ENCODE peak calls at places on chromosomes 3 and 15, in four cellular contexts. J is psoas muscle, O is lung, T is mammary epithelial cell. R is an unnamed sample.

GRCh38 chr3:117443014-117443413 is 733.4 kb downstream of the TUSC7 start:
- DNase-seq in J (no peak), O (no peak), T (no peak), R (no peak)

GRCh38 chr3:95272791-95273190 is 1209.9 kb downstream of the NSUN3 start:
- DNase-seq in J (no peak), O (no peak), T (no peak), R (no peak)

GRCh38 chr15:52483712-52484111 is 45.0 kb downstream of the MYO5A start:
- DNase-seq in J (no peak), O (no peak), T (peak), R (peak)

GRCh38 chr15:71341811-71342550 is 226.7 kb downstream of the THSD4 start:
- DNase-seq in J (no peak), O (no peak), T (no peak), R (no peak)

GRCh38 chr3:13080591-13080990 is 7.4 kb upstream of the IQSEC1 start:
- DNase-seq in J (peak), O (no peak), T (no peak), R (no peak)

GRCh38 chr3:195182470-195182795 is 88.5 kb downstream of the XXYLT1 start:
- DNase-seq in J (no peak), O (no peak), T (no peak), R (peak)

GRCh38 chr3:186002884-186003472 is 65.2 kb upstream of the TRA2B start:
- DNase-seq in J (no peak), O (no peak), T (peak), R (no peak)

GRCh38 chr3:16671690-16672089 is 66.5 kb upstream of the DAZL start:
- DNase-seq in J (no peak), O (no peak), T (no peak), R (no peak)

GRCh38 chr15:48029656-48030055 is 91.1 kb upstream of the SLC24A5 start:
- DNase-seq in J (no peak), O (no peak), T (no peak), R (peak)

GRCh38 chr3:124780356-124780755 is 50.1 kb downstream of the UMPS start:
- DNase-seq in J (peak), O (no peak), T (no peak), R (peak)

GRCh38 chr3:195549931-195550519 is 6.9 kb upstream of the PPP1R2 start:
- DNase-seq in J (no peak), O (no peak), T (no peak), R (no peak)

GRCh38 chr3:78139166-78139565 is 1099.3 kb downstream of the ROBO2 start:
- DNase-seq in J (no peak), O (no peak), T (peak), R (peak)

GRCh38 chr3:69866988-69867720 is 127.9 kb downstream of the MITF start:
- DNase-seq in J (no peak), O (no peak), T (peak), R (peak)

GRCh38 chr3:134351421-134351820 is 22.8 kb downstream of the AMOTL2 start:
- DNase-seq in J (peak), O (no peak), T (no peak), R (no peak)

GRCh38 chr3:121883507-121883906 is 10.7 kb upstream of the SLC15A2 start:
- DNase-seq in J (no peak), O (no peak), T (peak), R (peak)

GRCh38 chr15:51641490-51642135 is 19.0 kb upstream of the DMXL2 start:
- DNase-seq in J (no peak), O (no peak), T (no peak), R (no peak)

GRCh38 chr3:134035836-134036235 is 6.1 kb upstream of the SLCO2A1 start:
- DNase-seq in J (no peak), O (no peak), T (no peak), R (no peak)

GRCh38 chr3:160434071-160434470 is 15.5 kb downstream of the TRIM59 start:
- DNase-seq in J (no peak), O (no peak), T (peak), R (peak)

GRCh38 chr3:112817271-112817670 is 29.4 kb downstream of the CD200R1L start:
- DNase-seq in J (no peak), O (no peak), T (no peak), R (no peak)

GRCh38 chr15:87489902-87490301 is 766.6 kb downstream of the NTRK3 start:
- DNase-seq in J (no peak), O (no peak), T (no peak), R (no peak)

GRCh38 chr3:123871946-123872345 is 12.2 kb downstream of the MYLK start:
- DNase-seq in J (no peak), O (no peak), T (peak), R (peak)

GRCh38 chr3:84724877-84725276 is 233.9 kb upstream of the CADM2 start:
- DNase-seq in J (no peak), O (no peak), T (peak), R (peak)

GRCh38 chr15:73755481-73755880 is 2.3 kb upstream of the INSYN1 start:
- DNase-seq in J (no peak), O (no peak), T (no peak), R (no peak)

GRCh38 chr15:42066764-42067415 is 27.5 kb downstream of the PLA2G4D start:
- DNase-seq in J (no peak), O (no peak), T (no peak), R (no peak)

GRCh38 chr3:146160233-146160963 is 586 bp downstream of the PLOD2 start:
- DNase-seq in J (peak), O (peak), T (peak), R (peak)

GRCh38 chr3:138781012-138781470 is 53.7 kb downstream of the PIK3CB start:
- DNase-seq in J (no peak), O (no peak), T (no peak), R (no peak)

GRCh38 chr3:113531826-113532697 is at the start of gene SIDT1:
- DNase-seq in J (no peak), O (peak), T (peak), R (peak)

GRCh38 chr15:74821091-74821789 is 5.2 kb upstream of the CPLX3 start:
- DNase-seq in J (no peak), O (no peak), T (peak), R (no peak)

GRCh38 chr15:74821790-74822158 is 4.7 kb upstream of the CPLX3 start:
- DNase-seq in J (no peak), O (no peak), T (no peak), R (no peak)

GRCh38 chr15:74817370-74817737 is 4.7 kb downstream of the LMAN1L start:
- DNase-seq in J (peak), O (no peak), T (peak), R (no peak)

GRCh38 chr15:74822233-74822632 is 4.2 kb upstream of the CPLX3 start:
- DNase-seq in J (no peak), O (no peak), T (no peak), R (no peak)

GRCh38 chr15:74820056-74820455 is 6.4 kb upstream of the CPLX3 start:
- DNase-seq in J (no peak), O (no peak), T (no peak), R (no peak)
- H3K4me3 ChIP-seq in J (no peak), O (no peak), T (no peak), R (no peak)

DNA sequence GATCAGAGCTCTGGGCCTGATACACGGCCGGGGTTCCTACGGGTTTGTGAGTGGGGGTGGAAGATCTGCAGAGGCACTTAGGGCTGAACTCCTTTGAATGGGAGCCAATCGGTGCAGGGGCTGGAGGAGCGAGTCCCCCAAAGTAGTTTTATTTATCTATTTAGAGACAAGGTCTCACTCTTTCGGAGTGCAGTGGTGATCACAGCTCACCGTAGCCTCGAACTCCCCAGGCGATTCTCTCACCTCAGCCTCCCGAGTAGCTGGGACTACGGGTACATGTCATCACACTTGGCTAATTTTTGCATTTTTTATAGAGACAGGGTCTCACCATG is 1.6 kb upstream of the CELSR3 start:
- DNase-seq in J (no peak), O (no peak), T (no peak), R (no peak)
- H3K4me3 ChIP-seq in J (peak), O (no peak), T (no peak), R (peak)

GRCh38 chr3:41598804-41599481 is 363.0 kb downstream of the ULK4 start:
- DNase-seq in J (no peak), O (no peak), T (no peak), R (peak)
- H3K4me3 ChIP-seq in J (no peak), O (no peak), T (no peak), R (no peak)

DNA sequence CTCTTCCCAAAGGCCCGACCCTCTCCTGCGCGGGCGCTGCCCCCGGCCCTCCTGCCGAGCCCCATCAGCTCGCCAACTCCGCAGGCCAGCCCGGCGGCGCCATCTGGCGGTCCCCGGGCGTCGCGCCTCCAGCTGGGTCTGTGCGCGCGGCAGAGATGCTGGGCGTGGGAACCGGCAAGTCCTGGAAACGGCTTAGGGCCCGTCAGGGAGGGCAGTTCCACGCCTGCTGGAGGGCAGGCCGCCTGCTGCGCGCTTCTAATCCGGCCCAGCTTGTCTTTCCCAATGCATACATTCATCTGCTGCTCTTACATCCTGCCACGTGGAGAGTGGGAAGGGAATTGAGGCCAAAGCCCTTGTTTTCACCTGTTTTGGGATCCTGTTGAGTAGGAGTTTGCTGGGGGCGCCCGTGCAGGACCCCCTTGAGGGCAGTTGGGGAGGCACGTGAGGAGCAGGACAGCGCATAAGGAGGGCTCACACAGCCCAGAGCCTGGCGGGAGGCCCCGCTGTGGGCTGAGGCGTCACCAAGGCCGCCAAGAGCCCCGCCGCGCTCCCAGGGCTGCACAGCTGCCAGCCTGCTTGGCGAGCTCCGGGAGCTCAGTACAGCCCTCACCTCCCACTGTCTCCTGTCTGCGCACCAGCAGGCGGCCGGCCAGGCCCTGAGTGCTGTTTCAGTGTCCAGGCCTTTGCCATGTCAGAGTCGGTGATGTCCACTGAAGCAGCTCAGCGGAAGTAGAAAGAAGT is 165.6 kb downstream of the NSMCE3 start:
- DNase-seq in J (peak), O (no peak), T (peak), R (peak)
- H3K4me3 ChIP-seq in J (peak), O (no peak), T (no peak), R (peak)

R was measured in astrocyte of the spinal cord.